ENCODE peak calls at places on chromosomes 6 and 20, in four cellular contexts. One of them, this sample, is unnamed.

GRCh38 chr20:39659010-39659409 is 696.9 kb downstream of the DHX35 start:
- DNase-seq in epithelial cell of esophagus: no peak
- DNase-seq in coronary artery: no peak
- DNase-seq in neural progenitor cell: no peak
- DNase-seq in this sample: no peak

GRCh38 chr6:106370639-106371038 is 10.1 kb downstream of the CRYBG1 start:
- DNase-seq in neural progenitor cell: no peak
- DNase-seq in coronary artery: no peak
- DNase-seq in epithelial cell of esophagus: peak
- DNase-seq in this sample: no peak

GRCh38 chr6:146856296-146856695 is 257.5 kb downstream of the ADGB start:
- DNase-seq in neural progenitor cell: no peak
- DNase-seq in epithelial cell of esophagus: no peak
- DNase-seq in coronary artery: no peak
- DNase-seq in this sample: no peak

GRCh38 chr20:2051920-2052319 is 49.7 kb upstream of the STK35 start:
- DNase-seq in coronary artery: no peak
- DNase-seq in epithelial cell of esophagus: peak
- DNase-seq in neural progenitor cell: peak
- DNase-seq in this sample: no peak

GRCh38 chr6:3379482-3380060 is 77.3 kb downstream of the SLC22A23 start:
- DNase-seq in epithelial cell of esophagus: no peak
- DNase-seq in coronary artery: no peak
- DNase-seq in neural progenitor cell: no peak
- DNase-seq in this sample: peak

GRCh38 chr6:6842301-6842700 is 253.8 kb downstream of the LY86 start:
- DNase-seq in neural progenitor cell: no peak
- DNase-seq in coronary artery: no peak
- DNase-seq in epithelial cell of esophagus: peak
- DNase-seq in this sample: no peak

GRCh38 chr20:50658804-50659380 is 32.5 kb downstream of the RIPOR3 start:
- DNase-seq in epithelial cell of esophagus: peak
- DNase-seq in coronary artery: no peak
- DNase-seq in neural progenitor cell: no peak
- DNase-seq in this sample: no peak

GRCh38 chr20:6595704-6596103 is 171.8 kb upstream of the BMP2 start:
- DNase-seq in neural progenitor cell: peak
- DNase-seq in epithelial cell of esophagus: no peak
- DNase-seq in coronary artery: no peak
- DNase-seq in this sample: peak

GRCh38 chr20:33477386-33478234 is 12.3 kb upstream of the CBFA2T2 start:
- DNase-seq in neural progenitor cell: no peak
- DNase-seq in coronary artery: no peak
- DNase-seq in epithelial cell of esophagus: no peak
- DNase-seq in this sample: no peak

GRCh38 chr6:148463671-148464070 is 121.0 kb downstream of the SASH1 start:
- DNase-seq in coronary artery: no peak
- DNase-seq in neural progenitor cell: no peak
- DNase-seq in epithelial cell of esophagus: no peak
- DNase-seq in this sample: no peak

GRCh38 chr6:36024154-36024760 is at the start of gene SLC26A8:
- DNase-seq in coronary artery: no peak
- DNase-seq in epithelial cell of esophagus: peak
- DNase-seq in neural progenitor cell: peak
- DNase-seq in this sample: no peak

GRCh38 chr20:39946053-39946810 is 742.8 kb downstream of the MAFB start:
- DNase-seq in epithelial cell of esophagus: no peak
- DNase-seq in coronary artery: no peak
- DNase-seq in neural progenitor cell: no peak
- DNase-seq in this sample: no peak

GRCh38 chr6:23316131-23316530 is 746.8 kb downstream of the HDGFL1 start:
- DNase-seq in neural progenitor cell: no peak
- DNase-seq in coronary artery: no peak
- DNase-seq in epithelial cell of esophagus: peak
- DNase-seq in this sample: no peak

GRCh38 chr6:74357329-74357728 is 661.3 kb downstream of the CD109 start:
- DNase-seq in coronary artery: no peak
- DNase-seq in epithelial cell of esophagus: no peak
- DNase-seq in neural progenitor cell: no peak
- DNase-seq in this sample: peak

GRCh38 chr6:169970306-169970988 is 219.0 kb downstream of the ERMARD start:
- DNase-seq in coronary artery: no peak
- DNase-seq in epithelial cell of esophagus: no peak
- DNase-seq in neural progenitor cell: no peak
- DNase-seq in this sample: no peak

GRCh38 chr6:111087106-111087835 is at the start of gene SLC16A10:
- DNase-seq in epithelial cell of esophagus: peak
- DNase-seq in coronary artery: no peak
- DNase-seq in neural progenitor cell: peak
- DNase-seq in this sample: no peak

DNA sequence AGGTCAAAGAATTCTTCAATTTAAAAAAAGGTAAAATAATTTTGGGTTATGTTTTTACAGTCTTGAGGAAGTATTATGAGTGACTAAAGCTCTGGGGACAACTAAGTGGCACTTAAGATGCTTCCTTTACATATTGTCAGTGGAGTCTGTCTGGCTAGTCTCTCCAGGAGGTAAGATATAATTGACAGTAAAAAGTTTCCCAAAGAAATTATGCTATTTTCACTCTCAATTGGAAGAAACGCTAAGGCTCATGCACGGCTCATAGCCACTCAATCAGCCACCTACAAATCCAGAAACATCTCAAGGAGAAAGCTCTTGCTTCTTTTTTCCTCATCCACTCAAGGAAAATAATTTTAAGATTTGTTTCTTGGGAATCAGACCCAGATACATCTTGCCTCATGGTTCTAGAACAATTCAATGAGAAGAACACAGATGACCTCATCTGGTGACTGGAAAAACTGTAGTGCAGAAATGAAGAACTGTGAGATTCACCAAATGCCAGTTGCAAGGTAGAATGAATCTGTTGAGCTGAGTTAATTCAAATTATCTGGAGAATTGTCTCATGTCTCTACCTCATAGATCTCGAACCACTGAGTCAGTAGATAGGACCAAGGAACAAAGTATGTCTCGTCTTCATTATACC is 252.9 kb downstream of the TPBG start:
- DNase-seq in epithelial cell of esophagus: peak
- DNase-seq in coronary artery: no peak
- DNase-seq in neural progenitor cell: no peak
- DNase-seq in this sample: no peak
- TF ChIP-seq CTCF in epithelial cell of esophagus: peak
- TF ChIP-seq CTCF in coronary artery: no peak
- TF ChIP-seq CTCF in neural progenitor cell: no peak
- TF ChIP-seq CTCF in this sample: no peak

DNA sequence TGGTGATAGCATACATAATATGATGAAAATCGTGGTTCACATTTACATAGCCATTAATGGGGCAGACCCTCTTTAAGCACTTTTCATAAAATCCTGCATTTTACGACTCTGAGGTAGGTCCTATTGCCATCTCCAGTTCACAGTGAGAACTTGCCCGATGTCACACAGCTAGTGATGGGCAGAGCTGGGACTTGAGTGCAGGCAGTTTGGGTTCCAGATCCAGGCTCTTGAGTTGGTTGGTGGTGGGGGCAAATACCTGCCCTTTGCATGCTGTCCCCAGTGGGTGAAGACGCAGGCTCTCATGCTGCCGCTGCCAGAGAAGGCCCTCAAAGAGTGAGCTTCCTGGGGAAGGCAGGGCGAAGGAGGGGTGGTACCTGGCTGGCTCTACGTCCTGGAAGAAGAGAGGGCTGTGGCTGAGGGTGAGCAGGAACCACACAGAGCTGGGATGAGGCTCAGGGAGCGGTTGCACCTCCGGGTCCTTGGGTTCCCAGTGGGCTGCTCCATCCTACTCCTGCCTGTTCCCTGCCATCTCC is 6.1 kb upstream of the BAK1 start:
- DNase-seq in coronary artery: no peak
- DNase-seq in epithelial cell of esophagus: no peak
- DNase-seq in neural progenitor cell: no peak
- DNase-seq in this sample: no peak
- H3K4me3 ChIP-seq in coronary artery: peak
- H3K4me3 ChIP-seq in epithelial cell of esophagus: no peak
- H3K4me3 ChIP-seq in neural progenitor cell: no peak
- H3K4me3 ChIP-seq in this sample: no peak

DNA sequence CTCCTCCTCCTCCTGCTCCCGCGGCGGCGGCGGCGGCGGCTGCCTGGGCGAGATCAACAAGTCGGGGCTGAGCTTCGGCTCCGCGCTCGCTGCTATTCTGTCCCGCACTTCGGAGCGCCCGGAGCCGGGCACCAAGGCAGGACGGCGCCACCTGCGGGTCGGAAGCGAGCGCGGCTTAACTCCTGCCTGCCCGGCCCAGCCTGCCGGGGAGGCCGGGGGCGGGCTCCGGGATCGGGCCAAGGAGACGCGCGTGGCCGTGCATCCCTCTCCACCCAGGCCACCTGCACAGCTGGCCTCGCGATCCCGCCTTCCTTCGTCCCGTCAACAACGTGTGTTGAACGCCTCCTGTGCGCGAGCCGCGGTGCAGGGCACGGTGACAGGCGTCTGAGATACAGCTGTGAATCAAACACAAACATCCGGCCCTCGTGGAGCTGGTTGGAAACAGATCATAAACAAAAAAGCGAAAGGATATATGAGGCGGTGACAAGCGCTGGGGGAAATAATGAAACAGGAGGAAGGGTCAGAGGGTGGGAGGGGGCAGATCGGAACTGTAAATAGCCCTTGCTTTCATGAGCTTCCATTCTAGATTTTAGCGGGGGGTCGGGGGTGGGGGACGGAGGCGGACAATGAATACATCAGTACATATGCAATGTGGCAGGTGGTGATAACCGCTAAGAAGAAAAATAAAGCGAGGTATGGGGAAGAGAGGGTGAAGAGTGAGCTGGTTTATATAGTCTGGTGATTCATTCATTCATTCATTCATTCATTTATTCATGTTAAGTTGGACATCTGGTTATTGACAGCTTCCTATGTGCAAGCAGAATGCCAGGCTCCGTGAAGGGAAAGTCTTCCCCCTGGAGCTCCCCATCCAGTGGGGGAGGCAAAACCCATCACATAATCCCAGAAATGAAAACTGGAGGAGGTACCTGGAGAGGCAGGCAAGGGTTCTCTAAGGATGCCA is 2.0 kb upstream of the KCNB1 start:
- DNase-seq in neural progenitor cell: peak
- DNase-seq in epithelial cell of esophagus: peak
- DNase-seq in coronary artery: peak
- DNase-seq in this sample: peak
- TF ChIP-seq CTCF in neural progenitor cell: peak
- TF ChIP-seq CTCF in epithelial cell of esophagus: peak
- TF ChIP-seq CTCF in coronary artery: peak
- TF ChIP-seq CTCF in this sample: peak

GRCh38 chr20:62772994-62773858 is 23.0 kb upstream of the MRGBP start:
- DNase-seq in neural progenitor cell: no peak
- DNase-seq in epithelial cell of esophagus: peak
- DNase-seq in coronary artery: no peak
- DNase-seq in this sample: peak

GRCh38 chr20:62772618-62772993 is 23.7 kb upstream of the MRGBP start:
- DNase-seq in coronary artery: no peak
- DNase-seq in epithelial cell of esophagus: no peak
- DNase-seq in neural progenitor cell: no peak
- DNase-seq in this sample: no peak

GRCh38 chr20:62771396-62772102 is 24.7 kb upstream of the MRGBP start:
- DNase-seq in coronary artery: no peak
- DNase-seq in neural progenitor cell: no peak
- DNase-seq in epithelial cell of esophagus: no peak
- DNase-seq in this sample: no peak

GRCh38 chr20:62770916-62771315 is 25.4 kb upstream of the MRGBP start:
- DNase-seq in coronary artery: no peak
- DNase-seq in epithelial cell of esophagus: no peak
- DNase-seq in neural progenitor cell: no peak
- DNase-seq in this sample: no peak

DNA sequence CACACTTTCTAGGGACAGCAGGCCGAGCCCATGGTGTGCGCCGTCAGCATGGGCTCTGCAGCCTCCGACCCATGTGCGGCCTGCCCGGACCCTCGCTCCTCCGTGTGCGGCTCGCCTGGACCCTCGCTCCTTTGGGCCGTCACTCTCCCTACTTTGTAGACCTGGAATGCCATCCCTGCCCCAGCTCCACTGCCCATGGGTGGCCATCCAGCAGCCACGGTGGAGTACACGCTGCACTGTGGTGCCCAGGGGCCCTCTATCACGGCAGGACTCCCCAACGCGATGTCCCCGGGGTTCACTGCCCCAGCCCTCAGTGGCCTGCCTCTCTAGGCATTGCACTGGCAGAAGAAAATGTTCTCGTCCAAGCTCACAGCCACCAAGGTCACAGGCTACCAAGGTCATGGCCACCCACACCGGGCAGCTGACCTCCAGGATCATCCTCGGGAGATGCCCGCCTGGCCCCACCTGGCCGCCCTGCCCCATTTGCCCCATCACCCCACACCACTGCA is 24.1 kb upstream of the MRGBP start:
- DNase-seq in neural progenitor cell: no peak
- DNase-seq in coronary artery: no peak
- DNase-seq in epithelial cell of esophagus: no peak
- DNase-seq in this sample: no peak
- H3K4me3 ChIP-seq in neural progenitor cell: no peak
- H3K4me3 ChIP-seq in coronary artery: no peak
- H3K4me3 ChIP-seq in epithelial cell of esophagus: no peak
- H3K4me3 ChIP-seq in this sample: no peak

DNA sequence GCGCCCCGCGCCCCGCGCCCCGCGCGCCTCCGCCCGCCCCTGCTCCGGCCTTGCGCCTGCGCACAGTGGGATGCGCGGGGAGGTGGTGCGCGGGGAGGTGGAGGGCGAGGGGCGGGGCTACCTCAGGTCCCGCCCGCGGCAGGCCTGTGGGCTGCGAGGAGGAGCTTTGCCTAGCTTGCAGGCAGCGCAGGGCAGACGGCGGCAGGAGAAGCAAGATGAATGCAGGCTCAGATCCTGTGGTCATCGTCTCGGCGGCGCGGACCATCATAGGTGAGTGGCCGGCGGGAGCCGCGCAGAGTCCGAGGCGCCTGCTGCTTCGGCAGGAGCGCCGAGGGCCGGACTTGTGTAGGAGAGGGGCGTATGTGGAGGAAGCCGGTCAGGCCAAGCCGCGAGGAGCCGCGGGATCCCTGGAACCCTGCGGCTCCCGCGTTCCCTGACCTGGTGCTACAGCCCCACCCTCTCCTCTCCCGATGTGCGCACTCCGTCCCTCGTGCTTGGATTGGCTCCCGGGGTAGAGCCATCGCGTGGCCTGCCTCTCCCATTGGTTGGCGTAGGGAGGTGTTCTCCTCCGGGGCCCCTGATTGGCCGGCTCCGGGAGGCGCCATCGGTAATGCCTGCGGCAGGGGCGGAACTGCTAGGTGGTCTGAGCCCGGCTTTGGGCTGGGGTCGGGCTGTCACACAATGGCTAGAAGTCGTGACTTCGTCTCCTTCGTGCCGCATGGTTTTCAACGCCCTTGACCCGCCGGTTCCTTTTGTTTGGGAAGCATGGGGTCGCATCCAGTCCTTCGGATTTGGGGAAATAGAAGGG is at the start of gene ACAT2:
- DNase-seq in neural progenitor cell: peak
- DNase-seq in coronary artery: peak
- DNase-seq in epithelial cell of esophagus: peak
- DNase-seq in this sample: peak
- TF ChIP-seq CTCF in neural progenitor cell: no peak
- TF ChIP-seq CTCF in coronary artery: no peak
- TF ChIP-seq CTCF in epithelial cell of esophagus: no peak
- TF ChIP-seq CTCF in this sample: no peak

This sample was measured in astrocyte of the cerebellum.